ENCODE peak calls at places on chromosomes 11 and 22, in four cellular contexts. S, V, F and J are unnamed samples.

GRCh38 chr11:10181811-10182210 is 112.2 kb downstream of the SBF2 start:
- DNase-seq in F (no peak), V (no peak), S (no peak), J (no peak)

GRCh38 chr11:67644472-67645418 is 5.2 kb upstream of the TBX10 start:
- DNase-seq in F (no peak), S (no peak), V (no peak), J (no peak)

GRCh38 chr11:69475866-69476714 is 5.4 kb upstream of the LINC01488 start:
- DNase-seq in V (no peak), F (no peak), S (peak; percentile 60), J (no peak)

GRCh38 chr11:11243790-11244469 is 109.1 kb downstream of the CSNK2A3 start:
- DNase-seq in S (peak; percentile 88), V (peak; percentile 49), F (no peak), J (no peak)

GRCh38 chr11:66339163-66339675 is 3.0 kb upstream of the RIN1 start:
- DNase-seq in S (peak; percentile 49), V (no peak), F (no peak), J (no peak)

GRCh38 chr22:16970446-16970845 is 37.6 kb downstream of the GAB4 start:
- DNase-seq in V (no peak), F (no peak), S (no peak), J (no peak)

GRCh38 chr11:123742334-123742733 is 874 bp upstream of the ZNF202 start:
- DNase-seq in V (no peak), S (no peak), F (no peak), J (no peak)

GRCh38 chr11:94132152-94132558 is 3.5 kb downstream of the PANX1 start:
- DNase-seq in F (no peak), V (no peak), S (no peak), J (no peak)

GRCh38 chr11:75778962-75779361 is 10.4 kb downstream of the DGAT2 start:
- DNase-seq in S (peak; percentile 28), F (no peak), V (no peak), J (no peak)

GRCh38 chr22:47139790-47140119 is 377.3 kb downstream of the TBC1D22A start:
- DNase-seq in V (no peak), F (no peak), S (no peak), J (no peak)

GRCh38 chr11:59158206-59159068 is 13.5 kb upstream of the DTX4 start:
- DNase-seq in S (peak; percentile 78), V (peak; percentile 59), F (peak; percentile 60), J (no peak)

GRCh38 chr22:36010913-36011312 is 17.7 kb downstream of the RBFOX2 start:
- DNase-seq in V (no peak), F (no peak), S (no peak), J (no peak)

GRCh38 chr11:67281552-67282150 is 7.5 kb upstream of the ANKRD13D start:
- DNase-seq in V (no peak), F (no peak), S (peak; percentile 78), J (no peak)

GRCh38 chr22:17969732-17970131 is 54.6 kb downstream of the MICAL3 start:
- DNase-seq in S (no peak), V (no peak), F (no peak), J (no peak)

GRCh38 chr11:122091850-122092249 is 24.2 kb downstream of the BLID start:
- DNase-seq in V (no peak), S (no peak), F (no peak), J (no peak)

GRCh38 chr11:10453261-10453660 is 1.8 kb upstream of the AMPD3 start:
- DNase-seq in S (no peak), V (no peak), F (no peak), J (no peak)

GRCh38 chr22:23246982-23247766 is 66.9 kb downstream of the BCR start:
- DNase-seq in F (no peak), S (no peak), V (no peak), J (no peak)

GRCh38 chr11:65927904-65928397 is 8.7 kb downstream of the DRAP1 start:
- DNase-seq in F (no peak), S (peak; percentile 81), V (peak; percentile 72), J (no peak)

GRCh38 chr11:58057481-58057880 is 26.7 kb downstream of the OR6Q1 start:
- DNase-seq in S (no peak), V (no peak), F (no peak), J (no peak)

GRCh38 chr11:84719935-84720577 is 907.1 kb downstream of the DLG2 start:
- DNase-seq in F (no peak), S (peak; percentile 77), V (no peak), J (no peak)

GRCh38 chr22:36385491-36386350 is 2.0 kb downstream of the MYH9 start:
- DNase-seq in S (no peak), V (peak; percentile 37), F (peak; percentile 89), J (no peak)

GRCh38 chr11:112229746-112230433 is 3.7 kb downstream of the PTS start:
- DNase-seq in V (no peak), F (no peak), S (no peak), J (no peak)

GRCh38 chr11:17541330-17541885 is 2.8 kb downstream of the USH1C start:
- DNase-seq in S (peak; percentile 23), F (no peak), V (no peak), J (no peak)

GRCh38 chr11:134639586-134640330 is 227.7 kb upstream of the B3GAT1 start:
- DNase-seq in S (no peak), F (no peak), V (no peak), J (no peak)

GRCh38 chr11:2467695-2468055 is 22.9 kb downstream of the KCNQ1 start:
- DNase-seq in S (peak; percentile 58), F (no peak), V (no peak), J (no peak)

GRCh38 chr22:48262596-48263430 is 1500.4 kb downstream of the TBC1D22A start:
- DNase-seq in S (no peak), V (no peak), F (no peak), J (no peak)

GRCh38 chr22:29914165-29914564 is 31.2 kb downstream of the MTMR3 start:
- DNase-seq in F (no peak), V (no peak), S (no peak), J (no peak)

GRCh38 chr11:3227568-3228444 is 4.4 kb downstream of the MRGPRE start:
- DNase-seq in V (no peak), S (peak; percentile 79), F (no peak), J (no peak)

GRCh38 chr11:63574856-63575602 is 11.8 kb upstream of the PLAAT2 start:
- DNase-seq in F (no peak), S (no peak), V (no peak), J (no peak)

GRCh38 chr11:77093056-77093891 is 9.4 kb upstream of the OMP start:
- DNase-seq in F (no peak), S (peak; percentile 73), V (no peak), J (no peak)

GRCh38 chr22:42202048-42202447 is 68.4 kb downstream of the TCF20 start:
- DNase-seq in S (no peak), V (no peak), F (no peak), J (no peak)